ENCODE peak calls at places on chromosomes 6 and 20, in five cellular contexts. R is AG04450, K is aorta, F is stomach, Z is glutamatergic neuron. B is an unnamed sample.

GRCh38 chr6:154408906-154409500 is 52.4 kb upstream of the IPCEF1 start:
- DNase-seq in R (no peak), F (no peak), K (no peak), Z (no peak), B (no peak)

GRCh38 chr6:132715204-132715603 is 1.3 kb upstream of the VNN1 start:
- DNase-seq in F (peak), K (peak), Z (peak), R (peak), B (no peak)

GRCh38 chr6:5036309-5036708 is 32.5 kb upstream of the RPP40 start:
- DNase-seq in F (no peak), R (no peak), K (no peak), Z (peak), B (no peak)

GRCh38 chr6:44332585-44332984 is 9.9 kb upstream of the SPATS1 start:
- DNase-seq in Z (no peak), K (no peak), R (no peak), F (no peak), B (no peak)

GRCh38 chr20:739736-740135 is 28.6 kb downstream of the SLC52A3 start:
- DNase-seq in F (no peak), R (no peak), K (no peak), Z (no peak), B (no peak)

GRCh38 chr20:15976047-15976731 is 597.1 kb downstream of the KIF16B start:
- DNase-seq in R (no peak), K (no peak), Z (peak), F (no peak), B (no peak)

GRCh38 chr6:4008324-4009047 is 70.5 kb downstream of the FAM217A start:
- DNase-seq in F (no peak), R (peak), K (no peak), Z (no peak), B (peak)

GRCh38 chr20:53884859-53885654 is 185.3 kb downstream of the BCAS1 start:
- DNase-seq in Z (no peak), F (no peak), R (no peak), K (no peak), B (no peak)

GRCh38 chr6:97630592-97630991 is 347.6 kb upstream of the MMS22L start:
- DNase-seq in Z (no peak), F (no peak), K (no peak), R (no peak), B (no peak)

GRCh38 chr6:168150551-168151444 is 71.8 kb upstream of the FRMD1 start:
- DNase-seq in K (no peak), Z (peak), F (no peak), R (no peak), B (no peak)

GRCh38 chr20:52800734-52801627 is 171.2 kb upstream of the TSHZ2 start:
- DNase-seq in R (no peak), Z (no peak), K (no peak), F (no peak), B (no peak)

GRCh38 chr6:39688494-39688893 is 36.7 kb downstream of the KIF6 start:
- DNase-seq in R (peak), F (no peak), K (no peak), Z (no peak), B (peak)